ENCODE peak calls at places on chromosome 15, in six cellular contexts. Q is neural crest cell, S is Karpas-422, F is NCI-H1930, G is skeletal muscle cell, O is LHCN-M2. D is an unnamed sample.

GRCh38 chr15:100588638-100589242 is 13.2 kb downstream of the LINS1 start:
- DNase-seq in Q (no peak), S (peak; percentile 66), F (no peak), G (no peak), O (peak; percentile 63), D (peak; percentile 65)

GRCh38 chr15:92907880-92908279 is 7.8 kb downstream of the CHD2 start:
- DNase-seq in Q (no peak), S (no peak), F (no peak), G (peak; percentile 49), O (peak; percentile 91), D (no peak)

GRCh38 chr15:101413239-101413638 is 76.3 kb downstream of the PCSK6 start:
- DNase-seq in Q (no peak), S (no peak), F (no peak), G (no peak), O (no peak), D (no peak)

GRCh38 chr15:50227076-50227475 is 38.5 kb downstream of the HDC start:
- DNase-seq in Q (no peak), S (no peak), F (no peak), G (peak; percentile 15), O (peak; percentile 17), D (no peak)

GRCh38 chr15:37773111-37773860 is 161.2 kb upstream of the TMCO5A start:
- DNase-seq in Q (no peak), S (no peak), F (no peak), G (peak; percentile 60), O (peak; percentile 80), D (no peak)

GRCh38 chr15:100082761-100083402 is 258.9 kb downstream of the ADAMTS17 start:
- DNase-seq in Q (no peak), S (no peak), F (no peak), G (no peak), O (no peak), D (no peak)

GRCh38 chr15:88066758-88067157 is 189.8 kb downstream of the NTRK3 start:
- DNase-seq in Q (no peak), S (no peak), F (no peak), G (no peak), O (no peak), D (no peak)

GRCh38 chr15:49121901-49122300 is 33.5 kb downstream of the COPS2 start:
- DNase-seq in Q (no peak), S (no peak), F (no peak), G (no peak), O (no peak), D (no peak)

GRCh38 chr15:80730931-80731330 is 35.8 kb downstream of the ABHD17C start:
- DNase-seq in Q (no peak), S (no peak), F (no peak), G (no peak), O (peak; percentile 8), D (no peak)

GRCh38 chr15:69154684-69155083 is 5.8 kb upstream of the GLCE start:
- DNase-seq in Q (no peak), S (no peak), F (no peak), G (peak; percentile 65), O (peak; percentile 34), D (no peak)

GRCh38 chr15:53918180-53919079 is 59.8 kb upstream of the UNC13C start:
- DNase-seq in Q (no peak), S (no peak), F (no peak), G (no peak), O (no peak), D (no peak)

GRCh38 chr15:67741313-67741712 is 84.0 kb upstream of the SKOR1 start:
- DNase-seq in Q (no peak), S (no peak), F (no peak), G (peak; percentile 69), O (peak; percentile 63), D (no peak)

GRCh38 chr15:98548172-98548971 is 100.0 kb upstream of the IGF1R start:
- DNase-seq in Q (peak; percentile 48), S (no peak), F (no peak), G (peak; percentile 26), O (peak; percentile 92), D (no peak)

GRCh38 chr15:67762610-67763368 is 62.5 kb upstream of the SKOR1 start:
- DNase-seq in Q (no peak), S (no peak), F (no peak), G (no peak), O (no peak), D (peak; percentile 78)

D was measured in OCI-LY7.